ENCODE peak calls at places on chromosomes 2 and 18, in seven cellular contexts. Z, R, M, E, D, J and W are unnamed samples.

GRCh38 chr2:163802289-163802688 is 66.5 kb upstream of the FIGN start:
- DNase-seq in M (no peak), E (no peak), R (no peak), J (no peak), Z (no peak), D (no peak), W (no peak)

GRCh38 chr2:162074937-162075688 is 1.1 kb upstream of the DPP4 start:
- DNase-seq in J (no peak), Z (no peak), R (peak), E (no peak), D (no peak), M (peak), W (no peak)

GRCh38 chr18:43507842-43508481 is 230.7 kb upstream of the SYT4 start:
- DNase-seq in E (no peak), Z (no peak), J (no peak), R (no peak), D (no peak), M (no peak), W (no peak)

GRCh38 chr2:120445431-120446143 is 99.7 kb downstream of the INHBB start:
- DNase-seq in M (peak), E (peak), J (no peak), Z (no peak), D (peak), R (no peak), W (no peak)

GRCh38 chr2:100857915-100858314 is 38.0 kb downstream of the NPAS2 start:
- DNase-seq in D (no peak), J (no peak), M (peak), E (no peak), R (peak), Z (no peak), W (peak)

GRCh38 chr2:144469788-144470187 is 50.1 kb downstream of the ZEB2 start:
- DNase-seq in Z (no peak), D (no peak), E (no peak), J (no peak), R (no peak), M (no peak), W (no peak)

GRCh38 chr18:67068608-67069007 is 447.9 kb downstream of the DSEL start:
- DNase-seq in R (no peak), J (no peak), M (no peak), D (no peak), E (no peak), Z (no peak), W (no peak)

GRCh38 chr2:238985036-238985729 is 137.3 kb downstream of the TWIST2 start:
- DNase-seq in M (no peak), J (peak), D (no peak), R (no peak), E (no peak), Z (no peak), W (no peak)

GRCh38 chr2:15649556-15650255 is 58.0 kb downstream of the DDX1 start:
- DNase-seq in R (no peak), M (no peak), E (no peak), Z (no peak), D (no peak), J (no peak), W (no peak)

GRCh38 chr2:218368621-218369153 is 12.0 kb downstream of the CATIP start:
- DNase-seq in Z (peak), M (peak), E (peak), D (no peak), R (no peak), J (no peak), W (no peak)

GRCh38 chr2:43749583-43749982 is 24.3 kb upstream of the DYNC2LI1 start:
- DNase-seq in R (no peak), D (no peak), Z (no peak), E (no peak), J (no peak), M (no peak), W (no peak)

GRCh38 chr2:176535480-176536113 is 266.4 kb downstream of the MTX2 start:
- DNase-seq in J (no peak), E (no peak), R (no peak), D (no peak), M (peak), Z (no peak), W (no peak)

GRCh38 chr18:34283506-34283905 is 58.8 kb upstream of the NOL4 start:
- DNase-seq in J (no peak), E (no peak), R (no peak), Z (no peak), M (no peak), D (no peak), W (no peak)

GRCh38 chr2:167820488-167820887 is 426.9 kb downstream of the STK39 start:
- DNase-seq in R (no peak), E (no peak), Z (no peak), M (no peak), D (no peak), J (no peak), W (no peak)

GRCh38 chr2:219998099-219998498 is 370.7 kb downstream of the SLC4A3 start:
- DNase-seq in J (no peak), Z (no peak), E (no peak), D (no peak), M (no peak), R (peak), W (no peak)

GRCh38 chr18:44743626-44744025 is 62.9 kb downstream of the SETBP1 start:
- DNase-seq in R (no peak), J (no peak), M (no peak), D (no peak), Z (no peak), E (no peak), W (no peak)

GRCh38 chr2:14866953-14867352 is 234.4 kb downstream of the LRATD1 start:
- DNase-seq in R (no peak), J (no peak), D (no peak), M (no peak), E (no peak), Z (no peak), W (no peak)

GRCh38 chr18:9221040-9221439 is 84.5 kb downstream of the ANKRD12 start:
- DNase-seq in J (no peak), E (no peak), Z (no peak), M (no peak), D (no peak), R (no peak), W (no peak)

GRCh38 chr2:178142274-178143065 is 30.2 kb downstream of the RBM45 start:
- DNase-seq in R (no peak), J (no peak), E (no peak), D (no peak), M (no peak), Z (no peak), W (no peak)

GRCh38 chr2:12948231-12948962 is 231.7 kb downstream of the TRIB2 start:
- DNase-seq in Z (no peak), D (no peak), M (peak), J (no peak), R (peak), E (no peak), W (peak)

GRCh38 chr2:71925268-71926097 is 222.2 kb downstream of the CYP26B1 start:
- DNase-seq in D (no peak), Z (no peak), R (no peak), J (no peak), E (no peak), M (no peak), W (no peak)

GRCh38 chr2:48496867-48497266 is 33.1 kb upstream of the STON1 start:
- DNase-seq in E (no peak), Z (no peak), M (peak), J (no peak), D (no peak), R (peak), W (peak)

GRCh38 chr2:129762386-129763189 is 216.9 kb upstream of the RAB6C start:
- DNase-seq in E (no peak), R (no peak), D (no peak), J (peak), Z (no peak), M (no peak), W (no peak)

GRCh38 chr18:51164327-51165290 is 32.9 kb downstream of the MEX3C start:
- DNase-seq in M (peak), D (no peak), R (peak), Z (no peak), J (no peak), E (no peak), W (peak)

GRCh38 chr2:238573065-238573778 is 146.5 kb downstream of the ASB1 start:
- DNase-seq in E (no peak), R (no peak), Z (no peak), J (no peak), M (no peak), D (peak), W (no peak)

GRCh38 chr18:46213295-46213694 is 109.1 kb downstream of the HAUS1 start:
- DNase-seq in J (no peak), M (no peak), E (no peak), Z (no peak), D (peak), R (no peak), W (peak)
- TF ChIP-seq CTCF in J (no peak), M (peak), E (no peak), Z (no peak), D (peak), R (peak), W (peak)

DNA sequence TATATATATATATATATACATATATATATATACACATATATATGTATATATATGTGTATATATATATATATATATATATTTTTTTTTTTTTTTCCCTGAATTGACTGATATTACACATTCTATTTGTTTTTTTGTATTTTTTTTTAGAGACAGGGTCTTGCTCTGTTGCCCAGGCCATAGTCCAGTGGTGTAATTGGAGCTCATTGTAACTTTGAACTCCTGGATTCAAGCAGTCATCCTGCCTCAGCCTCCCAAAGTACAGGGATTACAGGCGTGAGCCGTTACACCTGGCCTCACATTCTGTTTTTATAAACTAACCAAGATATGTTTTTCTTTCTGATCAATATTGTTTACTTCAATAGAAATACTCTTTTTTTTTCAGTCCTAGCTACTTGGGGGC is 26.2 kb downstream of the NCAPH start:
- DNase-seq in J (no peak), M (no peak), E (no peak), R (no peak), Z (no peak), D (no peak), W (no peak)
- H3K4me3 ChIP-seq in J (no peak), M (no peak), E (no peak), R (no peak), Z (no peak), D (no peak), W (no peak)

GRCh38 chr2:37616674-37616999 is 54.8 kb downstream of the CDC42EP3 start:
- DNase-seq in R (peak), D (no peak), E (no peak), M (peak), Z (no peak), J (no peak), W (peak)
- TF ChIP-seq CTCF in R (no peak), D (no peak), E (no peak), M (no peak), Z (no peak), J (no peak), W (no peak)

GRCh38 chr2:202037086-202037485 is 3.4 kb downstream of the FZD7 start:
- DNase-seq in J (no peak), M (peak), E (no peak), D (no peak), Z (no peak), R (peak), W (peak)

GRCh38 chr2:202042444-202042843 is 8.8 kb downstream of the FZD7 start:
- DNase-seq in M (no peak), R (no peak), J (no peak), Z (no peak), D (no peak), E (no peak), W (no peak)

GRCh38 chr2:202038471-202039277 is 5.0 kb downstream of the FZD7 start:
- DNase-seq in R (no peak), J (no peak), D (peak), E (no peak), M (peak), Z (no peak), W (peak)

GRCh38 chr2:202036601-202037037 is 3.0 kb downstream of the FZD7 start:
- DNase-seq in R (no peak), J (no peak), E (no peak), D (no peak), M (peak), Z (peak), W (peak)

DNA sequence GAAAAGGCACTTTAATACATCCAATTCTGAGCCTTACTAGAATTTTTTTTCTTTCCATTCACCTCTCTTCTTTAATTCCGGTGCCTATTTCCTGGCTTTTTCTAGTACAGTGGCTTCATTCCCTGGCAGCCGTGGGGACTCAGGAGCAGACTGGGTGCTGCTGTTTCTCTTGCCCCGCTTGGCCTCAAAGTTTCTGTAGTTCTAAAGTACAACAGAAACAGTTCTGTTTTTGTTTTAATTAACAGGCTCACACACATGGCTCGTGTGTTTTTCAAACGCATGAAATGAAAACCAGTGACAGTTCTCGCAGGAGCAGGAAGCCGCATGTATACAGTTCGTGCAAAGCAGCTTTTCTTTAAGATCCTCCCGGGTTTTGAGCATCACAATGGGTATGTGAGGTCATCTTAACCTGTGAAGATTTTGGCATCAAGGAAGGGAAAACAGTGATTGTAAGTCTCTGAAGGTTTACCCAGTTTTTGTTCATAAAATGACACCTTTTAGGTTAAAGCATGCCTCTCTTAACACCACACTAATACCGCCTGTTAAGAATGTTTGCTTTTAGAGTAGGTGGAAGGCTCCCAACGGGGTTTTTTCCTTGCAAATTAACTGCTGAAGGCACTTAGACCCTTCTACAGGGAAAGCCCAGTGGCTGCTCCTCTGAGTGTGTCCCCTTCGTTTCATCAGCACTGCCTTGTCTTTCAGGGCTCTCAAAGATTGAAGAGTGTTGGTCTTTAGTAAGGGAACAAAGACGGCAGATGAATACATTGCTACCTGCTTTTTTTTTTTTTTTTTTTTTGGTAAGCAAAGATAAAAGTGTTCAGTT is 5.8 kb downstream of the FZD7 start:
- DNase-seq in J (no peak), D (no peak), R (no peak), E (no peak), Z (no peak), M (no peak), W (no peak)
- H3K4me3 ChIP-seq in J (no peak), D (no peak), R (peak), E (no peak), Z (no peak), M (peak), W (peak)

DNA sequence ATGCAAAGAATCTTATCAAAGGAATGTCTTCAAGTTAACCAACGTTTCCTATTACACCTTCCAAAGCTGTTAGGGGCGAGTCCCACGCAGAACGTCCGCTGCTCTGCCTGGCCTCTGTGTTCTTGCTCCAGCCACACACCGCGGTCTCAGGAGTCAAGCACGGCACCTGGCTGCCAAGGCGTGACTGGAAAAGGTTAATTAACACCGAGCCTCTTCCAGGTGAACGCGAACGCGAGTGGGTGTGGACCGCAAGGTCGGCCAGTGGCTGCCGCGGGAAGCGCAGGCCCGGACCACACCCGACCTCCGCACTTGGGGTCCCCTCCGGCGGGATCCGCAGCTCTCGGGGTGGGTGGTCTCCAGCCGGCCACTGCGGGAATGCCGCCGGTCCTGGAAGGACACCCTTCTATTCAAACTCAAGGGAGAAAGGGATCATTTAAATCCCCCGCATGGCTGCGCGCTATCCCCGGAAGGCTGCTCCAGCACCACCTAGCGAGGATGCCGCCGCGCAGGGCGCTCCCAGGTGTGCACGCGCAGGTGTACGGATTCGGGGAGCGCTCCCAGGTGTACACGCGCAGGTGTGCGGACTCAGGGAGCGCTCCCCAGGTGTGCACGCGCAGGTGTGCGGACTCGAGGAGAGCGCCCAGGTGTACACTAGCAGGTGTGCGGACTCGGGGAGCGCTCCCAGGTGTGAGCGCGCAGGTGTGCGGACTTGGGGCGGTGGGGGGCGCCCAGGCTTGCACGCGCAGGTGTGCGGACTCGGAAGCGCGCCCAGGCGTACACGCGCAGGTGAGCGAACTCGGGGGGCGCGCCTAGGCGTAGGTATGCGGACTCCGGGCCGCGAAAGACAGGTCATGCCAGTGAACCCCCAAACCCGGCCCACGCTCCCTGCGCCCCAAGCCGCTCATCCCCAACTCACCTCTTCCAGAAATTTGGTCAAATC is 662 bp downstream of the CYB5A start:
- DNase-seq in Z (peak), M (no peak), R (no peak), J (no peak), D (peak), E (peak), W (peak)
- TF ChIP-seq CTCF in Z (no peak), M (no peak), R (no peak), J (no peak), D (peak), E (no peak), W (no peak)

DNA sequence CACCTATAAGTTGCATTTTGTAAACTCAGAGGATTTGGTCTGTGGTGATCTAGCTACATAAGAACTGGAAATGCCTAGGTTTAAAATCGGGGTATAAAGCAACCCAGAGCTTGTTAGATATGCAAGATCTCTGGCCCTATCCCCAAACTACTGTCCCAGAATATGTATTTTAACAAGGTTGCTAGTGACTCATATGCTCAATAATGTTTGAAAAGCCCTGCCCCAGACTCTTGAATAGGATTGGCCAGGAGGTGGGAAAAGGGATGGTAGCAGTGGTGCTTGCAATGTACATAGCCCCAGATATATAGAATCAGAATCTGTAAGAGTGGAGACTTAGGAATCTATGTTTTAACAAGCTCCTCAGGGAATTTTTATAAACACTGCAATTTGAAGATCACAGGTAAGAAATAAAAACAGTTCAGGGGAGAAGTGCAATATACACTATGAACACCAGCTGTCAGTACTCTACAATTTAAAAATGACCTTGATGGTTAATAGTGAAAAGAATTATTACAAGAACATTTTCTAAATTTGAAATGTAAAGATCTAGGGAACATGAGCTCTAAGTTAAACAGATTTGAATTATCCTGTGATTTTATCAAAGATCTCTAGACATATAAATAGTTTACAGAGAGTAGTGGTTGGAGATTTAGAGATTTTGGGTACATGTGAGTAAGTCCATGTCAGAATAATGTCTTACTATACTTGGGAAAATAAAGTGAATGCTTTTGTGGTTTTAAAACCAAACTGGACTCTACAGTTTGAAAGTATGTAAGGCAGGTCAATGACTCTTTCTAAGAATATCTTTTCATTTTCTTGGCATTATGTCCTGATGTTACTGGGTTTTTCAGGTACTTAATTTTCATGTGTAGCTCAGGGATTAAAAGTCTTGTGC is 7.7 kb upstream of the MMADHC start:
- DNase-seq in M (peak), J (no peak), Z (no peak), D (no peak), E (no peak), R (peak), W (peak)
- H3K4me3 ChIP-seq in M (no peak), J (no peak), Z (no peak), D (no peak), E (no peak), R (no peak), W (no peak)

GRCh38 chr2:50225021-50225928 is 806.7 kb downstream of the NRXN1 start:
- DNase-seq in M (no peak), Z (no peak), J (no peak), E (no peak), R (no peak), D (no peak), W (no peak)
- TF ChIP-seq CTCF in M (no peak), Z (no peak), J (no peak), E (no peak), R (no peak), D (no peak), W (no peak)